ENCODE peak calls at places on chromosomes 7 and 10, in four cellular contexts. One of them, this sample, is unnamed.

GRCh38 chr7:159036916-159037605 is 107.6 kb downstream of the VIPR2 start:
- DNase-seq in cardiac muscle cell: no peak
- DNase-seq in choroid plexus epithelial cell: no peak
- DNase-seq in spleen: no peak
- DNase-seq in this sample: no peak

GRCh38 chr7:106464169-106464568 is 179.4 kb upstream of the NAMPT start:
- DNase-seq in cardiac muscle cell: no peak
- DNase-seq in choroid plexus epithelial cell: peak
- DNase-seq in spleen: no peak
- DNase-seq in this sample: peak

GRCh38 chr7:113100091-113100723 is 13.6 kb upstream of the GPR85 start:
- DNase-seq in cardiac muscle cell: peak
- DNase-seq in spleen: no peak
- DNase-seq in choroid plexus epithelial cell: peak
- DNase-seq in this sample: peak

GRCh38 chr10:71694567-71694968 is 25.0 kb downstream of the C10orf105 start:
- DNase-seq in spleen: peak
- DNase-seq in choroid plexus epithelial cell: no peak
- DNase-seq in cardiac muscle cell: no peak
- DNase-seq in this sample: no peak

GRCh38 chr7:128263420-128263819 is 22.3 kb downstream of the LEP start:
- DNase-seq in cardiac muscle cell: no peak
- DNase-seq in choroid plexus epithelial cell: no peak
- DNase-seq in spleen: no peak
- DNase-seq in this sample: no peak

GRCh38 chr7:25707733-25708132 is 444.3 kb upstream of the NFE2L3 start:
- DNase-seq in spleen: no peak
- DNase-seq in cardiac muscle cell: no peak
- DNase-seq in choroid plexus epithelial cell: peak
- DNase-seq in this sample: peak

GRCh38 chr10:4828005-4828404 is 2.0 kb downstream of the AKR1E2 start:
- DNase-seq in choroid plexus epithelial cell: no peak
- DNase-seq in spleen: no peak
- DNase-seq in cardiac muscle cell: no peak
- DNase-seq in this sample: no peak

GRCh38 chr7:151017953-151018420 is 6.3 kb downstream of the ATG9B start:
- DNase-seq in cardiac muscle cell: peak
- DNase-seq in spleen: peak
- DNase-seq in choroid plexus epithelial cell: peak
- DNase-seq in this sample: peak

GRCh38 chr7:117322741-117323584 is at the start of gene WNT2:
- DNase-seq in cardiac muscle cell: peak
- DNase-seq in choroid plexus epithelial cell: peak
- DNase-seq in spleen: no peak
- DNase-seq in this sample: no peak

GRCh38 chr7:11751807-11752389 is 80.1 kb downstream of the THSD7A start:
- DNase-seq in choroid plexus epithelial cell: peak
- DNase-seq in cardiac muscle cell: no peak
- DNase-seq in spleen: no peak
- DNase-seq in this sample: no peak

GRCh38 chr10:80454526-80455460 is 683 bp downstream of the TSPAN14 start:
- DNase-seq in cardiac muscle cell: peak
- DNase-seq in spleen: peak
- DNase-seq in choroid plexus epithelial cell: peak
- DNase-seq in this sample: no peak

GRCh38 chr10:3117486-3117885 is 50.1 kb downstream of the PFKP start:
- DNase-seq in cardiac muscle cell: no peak
- DNase-seq in choroid plexus epithelial cell: no peak
- DNase-seq in spleen: no peak
- DNase-seq in this sample: no peak

GRCh38 chr7:1505731-1506550 is 1.8 kb upstream of the INTS1 start:
- DNase-seq in choroid plexus epithelial cell: no peak
- DNase-seq in spleen: peak
- DNase-seq in cardiac muscle cell: no peak
- DNase-seq in this sample: no peak

GRCh38 chr7:152520861-152521302 is 85.1 kb upstream of the KMT2C start:
- DNase-seq in cardiac muscle cell: peak
- DNase-seq in choroid plexus epithelial cell: peak
- DNase-seq in spleen: no peak
- DNase-seq in this sample: peak

GRCh38 chr10:63700209-63700934 is 179.2 kb downstream of the REEP3 start:
- DNase-seq in choroid plexus epithelial cell: peak
- DNase-seq in cardiac muscle cell: no peak
- DNase-seq in spleen: no peak
- DNase-seq in this sample: peak

GRCh38 chr10:91296471-91296870 is 76.0 kb downstream of the PCGF5 start:
- DNase-seq in spleen: no peak
- DNase-seq in choroid plexus epithelial cell: peak
- DNase-seq in cardiac muscle cell: peak
- DNase-seq in this sample: peak

GRCh38 chr7:150824379-150825177 is 24.0 kb downstream of the TMEM176A start:
- DNase-seq in cardiac muscle cell: no peak
- DNase-seq in choroid plexus epithelial cell: no peak
- DNase-seq in spleen: no peak
- DNase-seq in this sample: no peak

GRCh38 chr7:154566877-154567276 is 436.0 kb downstream of the PAXIP1 start:
- DNase-seq in choroid plexus epithelial cell: no peak
- DNase-seq in spleen: no peak
- DNase-seq in cardiac muscle cell: peak
- DNase-seq in this sample: no peak

GRCh38 chr10:61475449-61475873 is 22.3 kb upstream of the TMEM26 start:
- DNase-seq in cardiac muscle cell: no peak
- DNase-seq in spleen: no peak
- DNase-seq in choroid plexus epithelial cell: peak
- DNase-seq in this sample: peak

GRCh38 chr10:47299989-47300931 is at the start of gene GDF10:
- DNase-seq in choroid plexus epithelial cell: peak
- DNase-seq in spleen: no peak
- DNase-seq in cardiac muscle cell: peak
- DNase-seq in this sample: no peak

GRCh38 chr7:27201231-27202017 is 1.5 kb upstream of the HOXA13 start:
- DNase-seq in spleen: peak
- DNase-seq in choroid plexus epithelial cell: no peak
- DNase-seq in cardiac muscle cell: no peak
- DNase-seq in this sample: no peak

GRCh38 chr7:122528879-122529481 is 169.9 kb downstream of the RNF133 start:
- DNase-seq in spleen: no peak
- DNase-seq in cardiac muscle cell: peak
- DNase-seq in choroid plexus epithelial cell: peak
- DNase-seq in this sample: peak

GRCh38 chr7:37759519-37759918 is 76.0 kb downstream of the GPR141 start:
- DNase-seq in cardiac muscle cell: no peak
- DNase-seq in spleen: no peak
- DNase-seq in choroid plexus epithelial cell: no peak
- DNase-seq in this sample: no peak

DNA sequence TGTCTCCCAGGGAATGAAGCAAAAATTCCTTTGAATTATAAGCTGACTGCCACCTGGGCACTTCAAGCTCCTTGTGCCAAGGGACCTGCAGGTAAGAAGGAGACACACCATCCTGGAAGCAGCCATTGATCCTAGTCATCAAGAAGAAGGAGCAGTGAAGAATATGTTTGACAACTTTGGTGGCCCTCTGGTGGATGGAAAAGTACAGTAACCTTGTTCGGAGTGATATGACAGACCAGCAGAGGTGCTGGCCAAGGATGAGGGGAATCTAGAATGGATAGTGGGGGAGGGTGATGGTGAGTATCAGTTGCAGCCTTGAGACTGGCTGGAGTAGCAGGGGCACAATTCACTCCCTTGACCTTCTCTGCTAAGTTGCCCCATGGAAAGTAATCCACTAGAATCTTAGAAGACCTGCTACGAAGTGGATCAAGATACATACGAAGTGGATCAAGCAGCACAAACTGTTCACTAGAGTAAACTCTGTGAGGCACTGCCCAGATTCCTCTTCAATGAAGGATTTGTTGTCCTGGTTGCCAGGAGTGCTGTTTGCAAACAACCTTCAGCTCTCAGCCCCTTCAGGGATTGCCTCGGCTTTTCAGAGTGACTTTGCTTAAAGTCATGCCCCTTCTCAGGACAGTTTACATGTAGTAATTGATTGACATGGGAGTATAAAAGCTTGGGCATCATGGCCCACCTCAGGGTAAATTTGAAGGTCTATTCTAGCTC is 44.8 kb upstream of the ORC5 start:
- DNase-seq in cardiac muscle cell: no peak
- DNase-seq in spleen: no peak
- DNase-seq in choroid plexus epithelial cell: peak
- DNase-seq in this sample: peak
- TF ChIP-seq CTCF in cardiac muscle cell: peak
- TF ChIP-seq CTCF in spleen: no peak
- TF ChIP-seq CTCF in choroid plexus epithelial cell: peak
- TF ChIP-seq CTCF in this sample: peak

DNA sequence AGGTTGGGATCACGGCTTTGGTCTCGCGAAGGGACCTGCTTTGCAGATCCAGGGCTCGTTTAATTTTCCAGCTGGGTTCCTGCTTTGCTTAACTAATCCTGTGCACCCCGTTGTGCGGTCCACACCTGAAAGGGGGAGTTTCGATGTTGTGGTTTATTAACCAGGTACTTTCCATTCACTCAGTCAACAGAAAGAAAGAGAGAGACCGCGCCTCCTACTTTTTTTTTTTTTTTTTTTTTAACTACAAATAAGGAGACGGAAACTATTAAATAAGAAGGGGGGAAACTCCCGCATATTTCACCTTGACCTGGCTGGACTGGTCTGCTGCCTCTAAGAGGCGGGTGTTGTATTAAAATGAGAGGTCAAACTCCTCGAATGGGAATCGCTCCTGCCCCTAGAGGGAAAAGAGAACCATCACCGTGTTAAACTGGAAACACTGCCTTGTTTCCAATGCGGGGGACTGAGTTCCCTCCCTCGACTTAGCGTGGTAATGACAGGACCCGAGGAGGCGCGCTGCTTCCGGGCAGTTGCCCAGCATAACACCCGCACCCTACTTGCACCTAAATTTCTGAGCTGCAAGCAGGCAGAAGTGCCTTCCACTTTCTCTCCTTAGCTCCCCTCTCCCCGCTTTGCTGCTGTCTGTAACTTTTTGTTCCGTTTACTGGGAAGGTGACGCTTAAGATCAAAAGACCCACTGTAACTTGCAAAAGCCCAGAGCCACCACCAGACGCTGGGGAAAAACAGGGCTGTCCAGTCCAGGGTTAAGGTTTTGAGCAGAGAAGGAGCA is 1.1 kb upstream of the ITGB8 start:
- DNase-seq in spleen: peak
- DNase-seq in choroid plexus epithelial cell: peak
- DNase-seq in cardiac muscle cell: peak
- DNase-seq in this sample: peak
- TF ChIP-seq CTCF in spleen: no peak
- TF ChIP-seq CTCF in choroid plexus epithelial cell: peak
- TF ChIP-seq CTCF in cardiac muscle cell: peak
- TF ChIP-seq CTCF in this sample: peak

DNA sequence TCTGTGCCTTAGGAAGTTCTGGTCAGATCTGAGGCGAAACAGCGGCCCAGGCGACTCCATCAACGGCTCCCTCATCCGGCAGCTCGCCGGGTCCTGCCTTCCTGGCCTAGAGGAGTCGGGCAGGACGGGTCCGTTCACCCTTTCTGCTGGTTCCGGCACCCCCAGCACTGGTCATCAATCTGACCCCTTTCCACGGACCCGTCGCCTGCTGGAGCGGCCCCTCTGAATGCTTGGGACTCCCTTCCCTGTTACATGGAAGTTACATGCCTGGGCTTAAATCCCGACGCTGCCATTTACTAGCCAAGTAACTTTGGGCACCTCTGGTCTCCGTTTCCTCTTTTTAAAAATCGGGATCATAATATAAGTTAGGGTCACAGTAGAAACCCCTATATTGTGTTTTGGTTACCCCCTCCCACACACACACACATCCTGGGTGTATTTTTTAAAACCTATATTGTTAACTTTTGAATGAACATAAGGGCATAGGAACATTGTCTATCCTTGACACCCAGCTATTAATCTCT is 607 bp upstream of the GGCT start:
- DNase-seq in choroid plexus epithelial cell: no peak
- DNase-seq in spleen: no peak
- DNase-seq in cardiac muscle cell: no peak
- DNase-seq in this sample: no peak
- TF ChIP-seq CTCF in choroid plexus epithelial cell: peak
- TF ChIP-seq CTCF in spleen: no peak
- TF ChIP-seq CTCF in cardiac muscle cell: peak
- TF ChIP-seq CTCF in this sample: peak

DNA sequence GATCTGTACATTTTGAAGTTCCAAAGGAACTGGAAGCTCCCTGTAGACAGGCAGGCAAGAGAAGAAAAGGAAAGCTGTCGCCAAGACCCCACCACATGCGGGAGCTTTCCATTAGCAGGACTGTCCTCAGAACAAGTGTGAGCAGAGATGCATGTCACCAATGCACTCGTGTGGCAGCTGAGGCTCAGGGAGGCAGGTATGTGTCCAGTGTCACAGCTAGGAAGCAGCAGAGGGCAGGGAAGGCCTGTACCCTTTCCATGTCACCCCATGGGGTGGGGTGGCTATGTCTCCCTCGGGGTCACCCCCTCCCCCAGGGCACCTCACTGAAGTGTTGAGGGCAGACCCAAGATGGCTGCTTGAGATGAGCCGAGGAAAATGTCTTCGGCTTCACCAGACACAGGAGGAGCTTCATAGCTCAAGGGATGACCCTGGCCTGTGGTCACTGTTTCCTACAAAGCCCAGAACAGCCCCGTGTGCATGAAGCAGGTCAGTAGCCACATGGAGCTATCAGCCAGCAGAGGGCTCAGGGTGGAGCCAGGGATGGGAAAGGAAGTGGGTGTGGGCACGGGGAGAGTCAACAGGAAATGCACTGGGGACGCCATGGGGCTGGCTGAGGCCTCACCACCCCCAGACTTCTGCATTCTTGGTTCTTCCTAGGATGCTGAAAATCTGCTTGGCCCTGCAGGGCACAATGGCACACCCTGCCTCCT is 96.6 kb downstream of the FAM53B start:
- DNase-seq in spleen: peak
- DNase-seq in choroid plexus epithelial cell: peak
- DNase-seq in cardiac muscle cell: no peak
- DNase-seq in this sample: peak
- TF ChIP-seq CTCF in spleen: peak
- TF ChIP-seq CTCF in choroid plexus epithelial cell: peak
- TF ChIP-seq CTCF in cardiac muscle cell: peak
- TF ChIP-seq CTCF in this sample: peak

This sample was measured in fibroblast of mammary gland.